ENCODE peak calls at places on chromosomes 2 and 18, in four cellular contexts. M is ovary, O is GM23338, A is Calu3. V is an unnamed sample.

GRCh38 chr2:167144179-167144898 is 256.1 kb downstream of the XIRP2 start:
- DNase-seq in M (no peak), O (no peak), A (no peak), V (no peak)

GRCh38 chr2:150625300-150625699 is 137.8 kb upstream of the RND3 start:
- DNase-seq in M (no peak), O (no peak), A (no peak), V (no peak)

GRCh38 chr18:61203151-61203550 is 130.1 kb upstream of the CDH20 start:
- DNase-seq in M (no peak), O (no peak), A (no peak), V (no peak)

GRCh38 chr18:22470141-22470510 is 52.4 kb upstream of the CTAGE1 start:
- DNase-seq in M (no peak), O (no peak), A (no peak), V (no peak)

GRCh38 chr18:48541026-48541746 is 2.4 kb downstream of the CTIF start:
- DNase-seq in M (no peak), O (peak; percentile 78), A (peak; percentile 64), V (no peak)

GRCh38 chr2:54724560-54725342 is 1.3 kb downstream of the EML6 start:
- DNase-seq in M (peak; percentile 48), O (peak; percentile 53), A (peak; percentile 19), V (no peak)

GRCh38 chr2:317501-318424 is 29.9 kb upstream of the ALKAL2 start:
- DNase-seq in M (no peak), O (peak; percentile 25), A (no peak), V (no peak)

GRCh38 chr2:45178854-45179253 is 169.6 kb upstream of the SIX2 start:
- DNase-seq in M (no peak), O (no peak), A (no peak), V (no peak)

GRCh38 chr18:5868218-5868904 is 27.0 kb downstream of the TMEM200C start:
- DNase-seq in M (peak; percentile 63), O (peak; percentile 95), A (peak; percentile 61), V (no peak)

GRCh38 chr2:144950874-144951560 is 431.1 kb upstream of the ZEB2 start:
- DNase-seq in M (no peak), O (no peak), A (peak; percentile 39), V (no peak)

GRCh38 chr18:23716516-23716915 is 27.3 kb downstream of the LAMA3 start:
- DNase-seq in M (no peak), O (peak; percentile 43), A (peak; percentile 12), V (no peak)

GRCh38 chr2:189821953-189822748 is 37.9 kb downstream of the PMS1 start:
- DNase-seq in M (no peak), O (no peak), A (no peak), V (no peak)

GRCh38 chr2:229488232-229488631 is 217.1 kb upstream of the PID1 start:
- DNase-seq in M (no peak), O (no peak), A (no peak), V (no peak)

GRCh38 chr2:22355816-22356433 is 1029.1 kb upstream of the KLHL29 start:
- DNase-seq in M (peak; percentile 21), O (peak; percentile 64), A (peak; percentile 37), V (peak; percentile 87)

GRCh38 chr2:165016772-165017411 is 61.6 kb upstream of the SLC38A11 start:
- DNase-seq in M (no peak), O (peak; percentile 80), A (peak; percentile 39), V (no peak)

GRCh38 chr2:17051558-17051957 is 385.9 kb upstream of the CYRIA start:
- DNase-seq in M (no peak), O (no peak), A (no peak), V (no peak)

GRCh38 chr18:59994357-59994756 is 94.6 kb downstream of the PMAIP1 start:
- DNase-seq in M (no peak), O (peak; percentile 64), A (no peak), V (no peak)

GRCh38 chr2:99337931-99338580 is 867 bp downstream of the EIF5B start:
- DNase-seq in M (no peak), O (peak; percentile 28), A (no peak), V (no peak)

GRCh38 chr2:205119141-205119540 is 563.2 kb upstream of the NRP2 start:
- DNase-seq in M (no peak), O (no peak), A (no peak), V (no peak)

GRCh38 chr2:65382323-65382722 is 50.1 kb downstream of the SPRED2 start:
- DNase-seq in M (no peak), O (no peak), A (no peak), V (no peak)

GRCh38 chr2:224023188-224023587 is 15.9 kb downstream of the SERPINE2 start:
- DNase-seq in M (no peak), O (no peak), A (no peak), V (no peak)

GRCh38 chr2:172438064-172438421 is 10.7 kb downstream of the ITGA6 start:
- DNase-seq in M (no peak), O (no peak), A (peak; percentile 43), V (no peak)

GRCh38 chr2:160298960-160299359 is 98.9 kb upstream of the ITGB6 start:
- DNase-seq in M (no peak), O (no peak), A (no peak), V (no peak)

GRCh38 chr2:73004889-73005596 is 66.5 kb downstream of the SFXN5 start:
- DNase-seq in M (no peak), O (no peak), A (no peak), V (no peak)

GRCh38 chr2:16773080-16773713 is 107.6 kb upstream of the CYRIA start:
- DNase-seq in M (no peak), O (peak; percentile 78), A (peak; percentile 48), V (no peak)

GRCh38 chr2:160294339-160294803 is 94.3 kb upstream of the ITGB6 start:
- DNase-seq in M (peak; percentile 70), O (no peak), A (no peak), V (peak; percentile 89)

GRCh38 chr2:109353806-109354745 is 225.1 kb downstream of the SH3RF3 start:
- DNase-seq in M (no peak), O (no peak), A (no peak), V (no peak)

GRCh38 chr18:38368886-38369285 is 803.3 kb upstream of the CELF4 start:
- DNase-seq in M (no peak), O (no peak), A (no peak), V (no peak)

GRCh38 chr18:67665266-67665665 is 148.7 kb upstream of the DSEL start:
- DNase-seq in M (no peak), O (peak; percentile 30), A (no peak), V (no peak)

GRCh38 chr2:215059724-215060123 is 78.7 kb downstream of the ABCA12 start:
- DNase-seq in M (no peak), O (no peak), A (no peak), V (no peak)

GRCh38 chr2:240398711-240399267 is 36.7 kb upstream of the GPC1 start:
- DNase-seq in M (peak; percentile 12), O (no peak), A (no peak), V (no peak)

GRCh38 chr2:28356095-28356911 is 36.4 kb upstream of the FOSL2 start:
- DNase-seq in M (peak; percentile 91), O (no peak), A (peak; percentile 54), V (peak; percentile 52)

GRCh38 chr18:41771971-41772370 is 183.1 kb upstream of the PIK3C3 start:
- DNase-seq in M (no peak), O (no peak), A (no peak), V (no peak)

GRCh38 chr2:40213071-40213470 is 238.8 kb downstream of the SLC8A1 start:
- DNase-seq in M (no peak), O (peak; percentile 18), A (no peak), V (no peak)

GRCh38 chr18:623760-624620 is 27.2 kb downstream of the CLUL1 start:
- DNase-seq in M (peak; percentile 58), O (peak; percentile 89), A (peak; percentile 84), V (peak; percentile 70)

GRCh38 chr2:42369551-42370229 is 8.7 kb upstream of the COX7A2L start:
- DNase-seq in M (no peak), O (no peak), A (no peak), V (no peak)

GRCh38 chr2:71715951-71716696 is 262.8 kb downstream of the DYSF start:
- DNase-seq in M (no peak), O (no peak), A (no peak), V (no peak)

GRCh38 chr2:37231251-37232130 is at the start of the genes CEBPZ and NDUFAF7:
- DNase-seq in M (peak; percentile 90), O (peak; percentile 94), A (peak; percentile 88), V (peak; percentile 72)
- TF ChIP-seq CTCF in M (no peak), O (no peak), A (no peak), V (no peak)

GRCh38 chr2:118535171-118535817 is 312.2 kb downstream of the EN1 start:
- DNase-seq in M (no peak), O (peak; percentile 28), A (no peak), V (no peak)

GRCh38 chr2:118535818-118536212 is 311.6 kb downstream of the EN1 start:
- DNase-seq in M (no peak), O (no peak), A (no peak), V (no peak)

GRCh38 chr2:118536306-118536705 is 311.1 kb downstream of the EN1 start:
- DNase-seq in M (no peak), O (no peak), A (no peak), V (no peak)

GRCh38 chr2:118539290-118539689 is 308.2 kb downstream of the EN1 start:
- DNase-seq in M (peak; percentile 38), O (peak; percentile 78), A (peak; percentile 26), V (no peak)
- TF ChIP-seq CTCF in M (no peak), O (peak; percentile 74), A (no peak), V (no peak)

GRCh38 chr2:199452991-199453379 is 4.8 kb downstream of the SATB2 start:
- DNase-seq in M (no peak), O (no peak), A (no peak), V (no peak)
- TF ChIP-seq CTCF in M (no peak), O (no peak), A (no peak), V (no peak)

GRCh38 chr2:132691556-132691955 is 21.6 kb upstream of the LYPD1 start:
- DNase-seq in M (no peak), O (no peak), A (no peak), V (no peak)

GRCh38 chr2:132690664-132691303 is 20.8 kb upstream of the LYPD1 start:
- DNase-seq in M (no peak), O (no peak), A (no peak), V (no peak)

DNA sequence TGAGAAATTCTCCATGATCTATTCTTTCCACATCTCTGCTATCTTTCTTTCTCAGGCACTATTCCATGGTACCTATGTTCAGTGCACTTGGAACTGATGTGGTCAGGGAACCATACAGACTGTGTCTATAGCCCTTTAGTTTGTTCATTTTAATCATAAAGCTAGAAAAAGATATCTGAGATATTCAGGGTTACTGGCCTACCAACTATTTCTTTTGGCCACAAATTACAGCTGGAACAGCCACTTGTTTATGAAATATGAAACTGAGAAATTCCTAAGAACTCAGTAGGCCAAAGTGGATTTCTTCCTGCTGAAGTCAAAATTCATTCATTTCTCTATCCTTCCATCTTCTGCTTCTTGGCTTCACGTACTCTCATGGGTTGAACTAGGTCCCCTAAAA is 22.8 kb upstream of the LYPD1 start:
- DNase-seq in M (no peak), O (no peak), A (no peak), V (no peak)
- TF ChIP-seq CTCF in M (no peak), O (no peak), A (no peak), V (no peak)

GRCh38 chr2:113272463-113272862 is 6.3 kb downstream of the PAX8 start:
- DNase-seq in M (no peak), O (peak; percentile 18), A (no peak), V (no peak)

GRCh38 chr2:113274427-113274826 is 4.3 kb downstream of the PAX8 start:
- DNase-seq in M (no peak), O (no peak), A (no peak), V (no peak)

GRCh38 chr2:113276216-113276905 is 2.4 kb downstream of the PAX8 start:
- DNase-seq in M (no peak), O (peak; percentile 17), A (no peak), V (no peak)

GRCh38 chr2:113275556-113276215 is 3.0 kb downstream of the PAX8 start:
- DNase-seq in M (no peak), O (peak; percentile 15), A (no peak), V (no peak)

GRCh38 chr2:113273031-113273551 is 5.6 kb downstream of the PAX8 start:
- DNase-seq in M (no peak), O (peak; percentile 88), A (peak; percentile 61), V (no peak)
- TF ChIP-seq CTCF in M (no peak), O (peak; percentile 19), A (peak; percentile 29), V (no peak)